ENCODE peak calls at places on chromosomes 1 and 21, in four cellular contexts. One of them, this sample, is unnamed.

GRCh38 chr1:39675220-39675619 is 3.3 kb upstream of the NT5C1A start:
- DNase-seq in C1 segment of cervical spinal cord: peak
- DNase-seq in DND-41: no peak
- DNase-seq in stimulated activated naive CD8-positive, alpha-beta T cell treated with anti-CD3 and anti-CD28 coated beads, Interleukin-15, amount 100 ng/mL, for 72 hours: no peak
- DNase-seq in this sample: no peak

GRCh38 chr1:91133240-91133639 is 111.4 kb upstream of the ZNF644 start:
- DNase-seq in C1 segment of cervical spinal cord: no peak
- DNase-seq in DND-41: no peak
- DNase-seq in stimulated activated naive CD8-positive, alpha-beta T cell treated with anti-CD3 and anti-CD28 coated beads, Interleukin-15, amount 100 ng/mL, for 72 hours: no peak
- DNase-seq in this sample: no peak

GRCh38 chr21:45865106-45865835 is 116.3 kb upstream of the COL6A1 start:
- DNase-seq in C1 segment of cervical spinal cord: no peak
- DNase-seq in DND-41: no peak
- DNase-seq in stimulated activated naive CD8-positive, alpha-beta T cell treated with anti-CD3 and anti-CD28 coated beads, Interleukin-15, amount 100 ng/mL, for 72 hours: no peak
- DNase-seq in this sample: no peak

GRCh38 chr1:181350146-181350545 is 133.2 kb upstream of the CACNA1E start:
- DNase-seq in C1 segment of cervical spinal cord: no peak
- DNase-seq in DND-41: no peak
- DNase-seq in stimulated activated naive CD8-positive, alpha-beta T cell treated with anti-CD3 and anti-CD28 coated beads, Interleukin-15, amount 100 ng/mL, for 72 hours: no peak
- DNase-seq in this sample: no peak

GRCh38 chr21:37915941-37916794 is at the start of gene KCNJ6:
- DNase-seq in C1 segment of cervical spinal cord: peak
- DNase-seq in DND-41: no peak
- DNase-seq in stimulated activated naive CD8-positive, alpha-beta T cell treated with anti-CD3 and anti-CD28 coated beads, Interleukin-15, amount 100 ng/mL, for 72 hours: no peak
- DNase-seq in this sample: no peak

GRCh38 chr1:109904105-109904817 is 6.4 kb upstream of the CSF1 start:
- DNase-seq in C1 segment of cervical spinal cord: peak
- DNase-seq in DND-41: no peak
- DNase-seq in stimulated activated naive CD8-positive, alpha-beta T cell treated with anti-CD3 and anti-CD28 coated beads, Interleukin-15, amount 100 ng/mL, for 72 hours: no peak
- DNase-seq in this sample: no peak

GRCh38 chr1:92879316-92879968 is 47.6 kb downstream of the RPL5 start:
- DNase-seq in C1 segment of cervical spinal cord: no peak
- DNase-seq in DND-41: no peak
- DNase-seq in stimulated activated naive CD8-positive, alpha-beta T cell treated with anti-CD3 and anti-CD28 coated beads, Interleukin-15, amount 100 ng/mL, for 72 hours: no peak
- DNase-seq in this sample: no peak

GRCh38 chr1:86434031-86434430 is 10.1 kb downstream of the CLCA2 start:
- DNase-seq in C1 segment of cervical spinal cord: no peak
- DNase-seq in DND-41: no peak
- DNase-seq in stimulated activated naive CD8-positive, alpha-beta T cell treated with anti-CD3 and anti-CD28 coated beads, Interleukin-15, amount 100 ng/mL, for 72 hours: no peak
- DNase-seq in this sample: no peak

GRCh38 chr21:37529649-37530048 is 163.1 kb downstream of the DYRK1A start:
- DNase-seq in C1 segment of cervical spinal cord: no peak
- DNase-seq in DND-41: no peak
- DNase-seq in stimulated activated naive CD8-positive, alpha-beta T cell treated with anti-CD3 and anti-CD28 coated beads, Interleukin-15, amount 100 ng/mL, for 72 hours: no peak
- DNase-seq in this sample: no peak

GRCh38 chr1:221104596-221104995 is 225.4 kb downstream of the HLX start:
- DNase-seq in C1 segment of cervical spinal cord: no peak
- DNase-seq in DND-41: no peak
- DNase-seq in stimulated activated naive CD8-positive, alpha-beta T cell treated with anti-CD3 and anti-CD28 coated beads, Interleukin-15, amount 100 ng/mL, for 72 hours: no peak
- DNase-seq in this sample: no peak

GRCh38 chr1:214637722-214638473 is 34.9 kb downstream of the CENPF start:
- DNase-seq in C1 segment of cervical spinal cord: no peak
- DNase-seq in DND-41: peak
- DNase-seq in stimulated activated naive CD8-positive, alpha-beta T cell treated with anti-CD3 and anti-CD28 coated beads, Interleukin-15, amount 100 ng/mL, for 72 hours: no peak
- DNase-seq in this sample: no peak

GRCh38 chr1:225907341-225907740 is 16.7 kb downstream of the PYCR2 start:
- DNase-seq in C1 segment of cervical spinal cord: no peak
- DNase-seq in DND-41: no peak
- DNase-seq in stimulated activated naive CD8-positive, alpha-beta T cell treated with anti-CD3 and anti-CD28 coated beads, Interleukin-15, amount 100 ng/mL, for 72 hours: no peak
- DNase-seq in this sample: no peak

GRCh38 chr1:232937741-232938375 is 12.6 kb upstream of the NTPCR start:
- DNase-seq in C1 segment of cervical spinal cord: no peak
- DNase-seq in DND-41: no peak
- DNase-seq in stimulated activated naive CD8-positive, alpha-beta T cell treated with anti-CD3 and anti-CD28 coated beads, Interleukin-15, amount 100 ng/mL, for 72 hours: no peak
- DNase-seq in this sample: no peak

GRCh38 chr1:1347663-1348419 is 1.4 kb downstream of the DVL1 start:
- DNase-seq in C1 segment of cervical spinal cord: no peak
- DNase-seq in DND-41: no peak
- DNase-seq in stimulated activated naive CD8-positive, alpha-beta T cell treated with anti-CD3 and anti-CD28 coated beads, Interleukin-15, amount 100 ng/mL, for 72 hours: no peak
- DNase-seq in this sample: no peak

GRCh38 chr21:34845521-34846213 is 176.9 kb downstream of the CLIC6 start:
- DNase-seq in C1 segment of cervical spinal cord: no peak
- DNase-seq in DND-41: no peak
- DNase-seq in stimulated activated naive CD8-positive, alpha-beta T cell treated with anti-CD3 and anti-CD28 coated beads, Interleukin-15, amount 100 ng/mL, for 72 hours: peak
- DNase-seq in this sample: no peak

GRCh38 chr1:32448773-32449456 is 16.0 kb upstream of the ZBTB8B start:
- DNase-seq in C1 segment of cervical spinal cord: no peak
- DNase-seq in DND-41: peak
- DNase-seq in stimulated activated naive CD8-positive, alpha-beta T cell treated with anti-CD3 and anti-CD28 coated beads, Interleukin-15, amount 100 ng/mL, for 72 hours: peak
- DNase-seq in this sample: no peak

GRCh38 chr21:33943293-33943692 is 27.7 kb upstream of the ATP5PO start:
- DNase-seq in C1 segment of cervical spinal cord: no peak
- DNase-seq in DND-41: no peak
- DNase-seq in stimulated activated naive CD8-positive, alpha-beta T cell treated with anti-CD3 and anti-CD28 coated beads, Interleukin-15, amount 100 ng/mL, for 72 hours: no peak
- DNase-seq in this sample: no peak

GRCh38 chr1:162305969-162306368 is 70.7 kb downstream of the SPATA46 start:
- DNase-seq in C1 segment of cervical spinal cord: no peak
- DNase-seq in DND-41: no peak
- DNase-seq in stimulated activated naive CD8-positive, alpha-beta T cell treated with anti-CD3 and anti-CD28 coated beads, Interleukin-15, amount 100 ng/mL, for 72 hours: no peak
- DNase-seq in this sample: no peak

GRCh38 chr1:177784394-177784793 is 185.5 kb downstream of the SEC16B start:
- DNase-seq in C1 segment of cervical spinal cord: no peak
- DNase-seq in DND-41: no peak
- DNase-seq in stimulated activated naive CD8-positive, alpha-beta T cell treated with anti-CD3 and anti-CD28 coated beads, Interleukin-15, amount 100 ng/mL, for 72 hours: no peak
- DNase-seq in this sample: no peak

GRCh38 chr1:68363346-68363745 is 86.4 kb downstream of the RPE65 start:
- DNase-seq in C1 segment of cervical spinal cord: no peak
- DNase-seq in DND-41: no peak
- DNase-seq in stimulated activated naive CD8-positive, alpha-beta T cell treated with anti-CD3 and anti-CD28 coated beads, Interleukin-15, amount 100 ng/mL, for 72 hours: no peak
- DNase-seq in this sample: no peak

GRCh38 chr1:56758135-56758534 is 61.1 kb downstream of the FYB2 start:
- DNase-seq in C1 segment of cervical spinal cord: no peak
- DNase-seq in DND-41: no peak
- DNase-seq in stimulated activated naive CD8-positive, alpha-beta T cell treated with anti-CD3 and anti-CD28 coated beads, Interleukin-15, amount 100 ng/mL, for 72 hours: no peak
- DNase-seq in this sample: no peak

GRCh38 chr1:164755674-164756073 is 196.7 kb downstream of the PBX1 start:
- DNase-seq in C1 segment of cervical spinal cord: no peak
- DNase-seq in DND-41: no peak
- DNase-seq in stimulated activated naive CD8-positive, alpha-beta T cell treated with anti-CD3 and anti-CD28 coated beads, Interleukin-15, amount 100 ng/mL, for 72 hours: no peak
- DNase-seq in this sample: no peak

GRCh38 chr1:22737374-22738068 is 26.9 kb downstream of the EPHB2 start:
- DNase-seq in C1 segment of cervical spinal cord: no peak
- DNase-seq in DND-41: no peak
- DNase-seq in stimulated activated naive CD8-positive, alpha-beta T cell treated with anti-CD3 and anti-CD28 coated beads, Interleukin-15, amount 100 ng/mL, for 72 hours: no peak
- DNase-seq in this sample: no peak

GRCh38 chr1:156080598-156081173 is 1.6 kb downstream of the MEX3A start:
- DNase-seq in C1 segment of cervical spinal cord: no peak
- DNase-seq in DND-41: no peak
- DNase-seq in stimulated activated naive CD8-positive, alpha-beta T cell treated with anti-CD3 and anti-CD28 coated beads, Interleukin-15, amount 100 ng/mL, for 72 hours: no peak
- DNase-seq in this sample: no peak

GRCh38 chr1:247576514-247576913 is 11.6 kb upstream of the OR2G2 start:
- DNase-seq in C1 segment of cervical spinal cord: no peak
- DNase-seq in DND-41: no peak
- DNase-seq in stimulated activated naive CD8-positive, alpha-beta T cell treated with anti-CD3 and anti-CD28 coated beads, Interleukin-15, amount 100 ng/mL, for 72 hours: no peak
- DNase-seq in this sample: no peak

GRCh38 chr1:93768380-93768863 is 86.8 kb upstream of the BCAR3 start:
- DNase-seq in C1 segment of cervical spinal cord: peak
- DNase-seq in DND-41: no peak
- DNase-seq in stimulated activated naive CD8-positive, alpha-beta T cell treated with anti-CD3 and anti-CD28 coated beads, Interleukin-15, amount 100 ng/mL, for 72 hours: no peak
- DNase-seq in this sample: no peak

GRCh38 chr1:2539312-2539907 is 9.3 kb upstream of the HES5 start:
- DNase-seq in C1 segment of cervical spinal cord: no peak
- DNase-seq in DND-41: no peak
- DNase-seq in stimulated activated naive CD8-positive, alpha-beta T cell treated with anti-CD3 and anti-CD28 coated beads, Interleukin-15, amount 100 ng/mL, for 72 hours: peak
- DNase-seq in this sample: no peak

GRCh38 chr1:231626535-231626950 is at the start of gene DISC1:
- DNase-seq in C1 segment of cervical spinal cord: peak
- DNase-seq in DND-41: peak
- DNase-seq in stimulated activated naive CD8-positive, alpha-beta T cell treated with anti-CD3 and anti-CD28 coated beads, Interleukin-15, amount 100 ng/mL, for 72 hours: peak
- DNase-seq in this sample: peak

GRCh38 chr1:189253601-189254350 is 1223.9 kb downstream of the BRINP3 start:
- DNase-seq in C1 segment of cervical spinal cord: no peak
- DNase-seq in DND-41: no peak
- DNase-seq in stimulated activated naive CD8-positive, alpha-beta T cell treated with anti-CD3 and anti-CD28 coated beads, Interleukin-15, amount 100 ng/mL, for 72 hours: no peak
- DNase-seq in this sample: no peak

GRCh38 chr1:112701227-112702066 is 5.5 kb downstream of the RHOC start:
- DNase-seq in C1 segment of cervical spinal cord: no peak
- DNase-seq in DND-41: no peak
- DNase-seq in stimulated activated naive CD8-positive, alpha-beta T cell treated with anti-CD3 and anti-CD28 coated beads, Interleukin-15, amount 100 ng/mL, for 72 hours: no peak
- DNase-seq in this sample: no peak

GRCh38 chr1:151130837-151131586 is 15.4 kb downstream of the SEMA6C start:
- DNase-seq in C1 segment of cervical spinal cord: peak
- DNase-seq in DND-41: no peak
- DNase-seq in stimulated activated naive CD8-positive, alpha-beta T cell treated with anti-CD3 and anti-CD28 coated beads, Interleukin-15, amount 100 ng/mL, for 72 hours: peak
- DNase-seq in this sample: peak